ENCODE peak calls at places on chromosomes 16 and 17, in nine cellular contexts. A is hypothalamus, Q is mammary epithelial cell, X is AG10803, N is uterus, W is left lung, P is NCI-H2081, T is IMR-90, J is left ventricle myocardium superior. Z is an unnamed sample.

GRCh38 chr17:29073045-29073444 is 30.1 kb downstream of the PIPOX start:
- DNase-seq in X (no peak), N (no peak), A (no peak), P (no peak), T (no peak), W (no peak), J (no peak), Q (no peak), Z (no peak)

GRCh38 chr17:55348749-55349354 is 72.8 kb downstream of the MMD start:
- DNase-seq in A (no peak), P (peak), Q (peak), X (peak), W (no peak), N (peak), J (peak), T (peak), Z (no peak)

GRCh38 chr17:78940708-78941107 is 15.5 kb upstream of the TIMP2 start:
- DNase-seq in X (no peak), W (no peak), P (no peak), N (no peak), J (no peak), Q (no peak), T (peak), A (no peak), Z (no peak)

GRCh38 chr16:54123766-54124165 is 162.8 kb downstream of the IRX3 start:
- DNase-seq in Q (no peak), N (no peak), W (no peak), T (no peak), A (no peak), X (peak), J (no peak), P (no peak), Z (no peak)

GRCh38 chr16:24800586-24800985 is 45.2 kb upstream of the SLC5A11 start:
- DNase-seq in A (no peak), P (no peak), N (no peak), W (no peak), J (no peak), X (peak), T (peak), Q (peak), Z (no peak)

GRCh38 chr17:79803997-79804855 is 7.3 kb upstream of the CBX8 start:
- DNase-seq in Q (no peak), J (no peak), A (no peak), P (no peak), W (no peak), N (no peak), X (no peak), T (no peak), Z (no peak)

GRCh38 chr17:83036666-83037065 is 42.7 kb upstream of the METRNL start:
- DNase-seq in J (no peak), N (no peak), P (no peak), Q (no peak), W (no peak), X (no peak), T (no peak), A (no peak), Z (no peak)

GRCh38 chr17:9239260-9239820 is 218.0 kb downstream of the NTN1 start:
- DNase-seq in P (no peak), W (peak), Q (no peak), A (no peak), T (no peak), N (no peak), J (peak), X (no peak), Z (no peak)

GRCh38 chr16:19153876-19154275 is 14.2 kb upstream of the SYT17 start:
- DNase-seq in N (no peak), A (no peak), J (no peak), P (no peak), W (no peak), Q (no peak), X (no peak), T (peak), Z (no peak)

GRCh38 chr17:45677770-45678169 is 106.3 kb upstream of the CRHR1 start:
- DNase-seq in T (peak), Q (peak), A (no peak), W (no peak), J (no peak), N (no peak), P (no peak), X (no peak), Z (no peak)

GRCh38 chr17:4554441-4554996 is 665 bp downstream of the MYBBP1A start:
- DNase-seq in J (peak), T (no peak), W (no peak), A (no peak), Q (no peak), P (no peak), X (no peak), N (no peak), Z (no peak)

GRCh38 chr17:55726440-55726839 is 3.8 kb upstream of the TMEM100 start:
- DNase-seq in Q (peak), P (peak), X (peak), N (peak), T (peak), A (no peak), W (no peak), J (peak), Z (no peak)

GRCh38 chr17:50087246-50087911 is 7.8 kb upstream of the PDK2 start:
- DNase-seq in X (peak), Q (peak), W (no peak), P (peak), A (no peak), J (peak), T (peak), N (peak), Z (peak)

GRCh38 chr17:151886-152859 is 14.8 kb downstream of the SCGB1C2 start:
- DNase-seq in Q (no peak), J (peak), X (no peak), W (peak), T (peak), A (no peak), P (no peak), N (no peak), Z (peak)

GRCh38 chr17:41785091-41785875 is 1.2 kb downstream of the JUP start:
- DNase-seq in J (no peak), N (no peak), W (no peak), X (no peak), A (no peak), P (no peak), T (no peak), Q (peak), Z (no peak)